ENCODE peak calls at places on chromosomes 12 and 14, in four cellular contexts. P is amniotic stem cell, Q is fibroblast of the aortic adventitia, W is pancreas. A is an unnamed sample.

GRCh38 chr12:21815306-21816062 is 41.0 kb upstream of the KCNJ8 start:
- DNase-seq in W (no peak), P (no peak), Q (peak), A (no peak)

GRCh38 chr12:95227818-95228356 is 10.3 kb downstream of the VEZT start:
- DNase-seq in W (no peak), Q (no peak), P (no peak), A (no peak)

GRCh38 chr14:68612049-68612448 is 180.8 kb downstream of the ZFP36L1 start:
- DNase-seq in P (no peak), Q (peak), W (no peak), A (no peak)

GRCh38 chr12:75724913-75725312 is 213.5 kb upstream of the KRR1 start:
- DNase-seq in Q (peak), W (no peak), P (peak), A (peak)

GRCh38 chr12:64072946-64073345 is 149.2 kb downstream of the KICS2 start:
- DNase-seq in W (no peak), P (no peak), Q (no peak), A (no peak)

GRCh38 chr12:123886931-123887582 is 85.6 kb downstream of the CCDC92 start:
- DNase-seq in Q (no peak), W (no peak), P (no peak), A (no peak)

GRCh38 chr14:59897757-59898383 is 22.1 kb upstream of the LRRC9 start:
- DNase-seq in Q (peak), P (no peak), W (peak), A (no peak)

GRCh38 chr14:21049263-21049662 is 7.1 kb downstream of the RNASE7 start:
- DNase-seq in W (no peak), P (no peak), Q (peak), A (no peak)

GRCh38 chr14:74502236-74503019 is 8.9 kb downstream of the ISCA2 start:
- DNase-seq in P (no peak), Q (peak), W (no peak), A (no peak)

GRCh38 chr12:591167-591570 is 72.1 kb downstream of the NINJ2 start:
- DNase-seq in W (no peak), Q (no peak), P (no peak), A (no peak)

GRCh38 chr12:131857908-131858850 is 30.0 kb downstream of the MMP17 start:
- DNase-seq in P (no peak), W (no peak), Q (no peak), A (no peak)

GRCh38 chr14:63573579-63573978 is 30.4 kb upstream of the PPP2R5E start:
- DNase-seq in P (no peak), W (no peak), Q (no peak), A (no peak)

GRCh38 chr12:121628037-121628436 is 1.7 kb downstream of the ORAI1 start:
- DNase-seq in Q (peak), P (no peak), W (peak), A (no peak)